ENCODE peak calls at places on chromosomes 7 and 10, in five cellular contexts. L, O, C, G and D are unnamed samples.

GRCh38 chr10:69492091-69492745 is 41.0 kb downstream of the TSPAN15 start:
- DNase-seq in L (no peak), O (no peak), C (no peak), G (no peak), D (no peak)

GRCh38 chr7:157427811-157428553 is 91.2 kb downstream of the DNAJB6 start:
- DNase-seq in L (no peak), O (no peak), C (no peak), G (no peak), D (no peak)

GRCh38 chr10:78552261-78552811 is 516.4 kb upstream of the ZMIZ1 start:
- DNase-seq in L (no peak), O (no peak), C (no peak), G (peak), D (no peak)

GRCh38 chr7:115477193-115477651 is 553.3 kb downstream of the TFEC start:
- DNase-seq in L (no peak), O (peak), C (no peak), G (peak), D (no peak)

GRCh38 chr10:112231602-112232001 is 48.0 kb upstream of the GPAM start:
- DNase-seq in L (no peak), O (no peak), C (no peak), G (no peak), D (no peak)

GRCh38 chr10:88401671-88402347 is 181.3 kb downstream of the RNLS start:
- DNase-seq in L (no peak), O (no peak), C (no peak), G (peak), D (no peak)

GRCh38 chr7:12629816-12630614 is 57.4 kb upstream of the ARL4A start:
- DNase-seq in L (no peak), O (no peak), C (no peak), G (no peak), D (no peak)

GRCh38 chr10:871951-872403 is 59.5 kb downstream of the LARP4B start:
- DNase-seq in L (no peak), O (no peak), C (no peak), G (no peak), D (no peak)

GRCh38 chr7:102895602-102896001 is 17.2 kb upstream of the LRRC17 start:
- DNase-seq in L (no peak), O (no peak), C (no peak), G (peak), D (no peak)

GRCh38 chr10:13788320-13788600 is 201.5 kb downstream of the PRPF18 start:
- DNase-seq in L (no peak), O (no peak), C (no peak), G (peak), D (no peak)